ENCODE peak calls at places on chromosomes 6 and 20, in nine cellular contexts. One of them, this sample, is unnamed.

GRCh38 chr6:19587238-19587942 is 249.8 kb upstream of the ID4 start:
- DNase-seq in adipocyte: no peak
- DNase-seq in IMR-90: no peak
- DNase-seq in CD8-positive, alpha-beta memory T cell: no peak
- DNase-seq in neural crest cell: no peak
- DNase-seq in T-cell: no peak
- DNase-seq in NCI-H2171 treated with DMSO at 0.1 percent for 48 hours: peak
- DNase-seq in globus pallidus: no peak
- DNase-seq in RWPE1: no peak
- DNase-seq in this sample: no peak

GRCh38 chr6:33846226-33846625 is 42.4 kb upstream of the MLN start:
- DNase-seq in T-cell: no peak
- DNase-seq in adipocyte: no peak
- DNase-seq in IMR-90: no peak
- DNase-seq in globus pallidus: no peak
- DNase-seq in CD8-positive, alpha-beta memory T cell: no peak
- DNase-seq in NCI-H2171 treated with DMSO at 0.1 percent for 48 hours: no peak
- DNase-seq in RWPE1: peak
- DNase-seq in neural crest cell: no peak
- DNase-seq in this sample: no peak

GRCh38 chr20:16175322-16175721 is 397.9 kb downstream of the KIF16B start:
- DNase-seq in NCI-H2171 treated with DMSO at 0.1 percent for 48 hours: no peak
- DNase-seq in globus pallidus: no peak
- DNase-seq in RWPE1: no peak
- DNase-seq in T-cell: no peak
- DNase-seq in adipocyte: no peak
- DNase-seq in neural crest cell: no peak
- DNase-seq in IMR-90: no peak
- DNase-seq in CD8-positive, alpha-beta memory T cell: no peak
- DNase-seq in this sample: no peak

GRCh38 chr20:8647868-8648495 is 420.9 kb upstream of the PLCB4 start:
- DNase-seq in CD8-positive, alpha-beta memory T cell: no peak
- DNase-seq in IMR-90: no peak
- DNase-seq in T-cell: no peak
- DNase-seq in globus pallidus: no peak
- DNase-seq in neural crest cell: no peak
- DNase-seq in adipocyte: no peak
- DNase-seq in NCI-H2171 treated with DMSO at 0.1 percent for 48 hours: no peak
- DNase-seq in RWPE1: no peak
- DNase-seq in this sample: no peak

GRCh38 chr6:12851123-12851695 is 134.6 kb downstream of the PHACTR1 start:
- DNase-seq in CD8-positive, alpha-beta memory T cell: no peak
- DNase-seq in neural crest cell: no peak
- DNase-seq in IMR-90: no peak
- DNase-seq in T-cell: no peak
- DNase-seq in NCI-H2171 treated with DMSO at 0.1 percent for 48 hours: no peak
- DNase-seq in adipocyte: no peak
- DNase-seq in RWPE1: no peak
- DNase-seq in globus pallidus: no peak
- DNase-seq in this sample: no peak

GRCh38 chr20:51422912-51423667 is 119.4 kb downstream of the NFATC2 start:
- DNase-seq in IMR-90: no peak
- DNase-seq in NCI-H2171 treated with DMSO at 0.1 percent for 48 hours: no peak
- DNase-seq in T-cell: no peak
- DNase-seq in CD8-positive, alpha-beta memory T cell: no peak
- DNase-seq in adipocyte: no peak
- DNase-seq in globus pallidus: no peak
- DNase-seq in neural crest cell: no peak
- DNase-seq in RWPE1: no peak
- DNase-seq in this sample: no peak

GRCh38 chr6:133886104-133886503 is 2.8 kb upstream of the TCF21 start:
- DNase-seq in neural crest cell: no peak
- DNase-seq in T-cell: no peak
- DNase-seq in adipocyte: no peak
- DNase-seq in IMR-90: no peak
- DNase-seq in CD8-positive, alpha-beta memory T cell: no peak
- DNase-seq in RWPE1: no peak
- DNase-seq in NCI-H2171 treated with DMSO at 0.1 percent for 48 hours: no peak
- DNase-seq in globus pallidus: no peak
- DNase-seq in this sample: no peak

GRCh38 chr6:14272111-14273085 is 154.8 kb downstream of the CD83 start:
- DNase-seq in neural crest cell: no peak
- DNase-seq in T-cell: no peak
- DNase-seq in NCI-H2171 treated with DMSO at 0.1 percent for 48 hours: no peak
- DNase-seq in adipocyte: no peak
- DNase-seq in IMR-90: peak
- DNase-seq in CD8-positive, alpha-beta memory T cell: no peak
- DNase-seq in RWPE1: no peak
- DNase-seq in globus pallidus: no peak
- DNase-seq in this sample: peak

GRCh38 chr6:132530293-132530974 is 7.6 kb upstream of the TAAR9 start:
- DNase-seq in NCI-H2171 treated with DMSO at 0.1 percent for 48 hours: peak
- DNase-seq in globus pallidus: peak
- DNase-seq in neural crest cell: peak
- DNase-seq in IMR-90: peak
- DNase-seq in T-cell: peak
- DNase-seq in adipocyte: peak
- DNase-seq in RWPE1: peak
- DNase-seq in CD8-positive, alpha-beta memory T cell: peak
- DNase-seq in this sample: no peak

GRCh38 chr6:69647726-69648125 is 149.1 kb downstream of the LMBRD1 start:
- DNase-seq in globus pallidus: no peak
- DNase-seq in NCI-H2171 treated with DMSO at 0.1 percent for 48 hours: no peak
- DNase-seq in RWPE1: no peak
- DNase-seq in adipocyte: no peak
- DNase-seq in T-cell: no peak
- DNase-seq in IMR-90: no peak
- DNase-seq in CD8-positive, alpha-beta memory T cell: no peak
- DNase-seq in neural crest cell: no peak
- DNase-seq in this sample: no peak

GRCh38 chr6:36577298-36577697 is 16.9 kb upstream of the SRSF3 start:
- DNase-seq in adipocyte: peak
- DNase-seq in globus pallidus: no peak
- DNase-seq in NCI-H2171 treated with DMSO at 0.1 percent for 48 hours: no peak
- DNase-seq in CD8-positive, alpha-beta memory T cell: no peak
- DNase-seq in RWPE1: peak
- DNase-seq in neural crest cell: no peak
- DNase-seq in T-cell: no peak
- DNase-seq in IMR-90: peak
- DNase-seq in this sample: no peak

GRCh38 chr6:79570802-79571367 is 33.7 kb upstream of the LCA5 start:
- DNase-seq in CD8-positive, alpha-beta memory T cell: peak
- DNase-seq in globus pallidus: peak
- DNase-seq in adipocyte: peak
- DNase-seq in neural crest cell: no peak
- DNase-seq in IMR-90: peak
- DNase-seq in T-cell: no peak
- DNase-seq in RWPE1: peak
- DNase-seq in NCI-H2171 treated with DMSO at 0.1 percent for 48 hours: peak
- DNase-seq in this sample: no peak

GRCh38 chr6:2454180-2454579 is 208.8 kb upstream of the GMDS start:
- DNase-seq in RWPE1: no peak
- DNase-seq in globus pallidus: no peak
- DNase-seq in adipocyte: no peak
- DNase-seq in IMR-90: peak
- DNase-seq in neural crest cell: no peak
- DNase-seq in NCI-H2171 treated with DMSO at 0.1 percent for 48 hours: no peak
- DNase-seq in CD8-positive, alpha-beta memory T cell: no peak
- DNase-seq in T-cell: no peak
- DNase-seq in this sample: no peak

GRCh38 chr6:16320533-16321340 is 82.3 kb downstream of the GMPR start:
- DNase-seq in NCI-H2171 treated with DMSO at 0.1 percent for 48 hours: peak
- DNase-seq in neural crest cell: no peak
- DNase-seq in T-cell: no peak
- DNase-seq in globus pallidus: peak
- DNase-seq in IMR-90: peak
- DNase-seq in CD8-positive, alpha-beta memory T cell: no peak
- DNase-seq in adipocyte: peak
- DNase-seq in RWPE1: no peak
- DNase-seq in this sample: no peak

GRCh38 chr6:18503588-18504231 is 116.6 kb downstream of the RNF144B start:
- DNase-seq in IMR-90: peak
- DNase-seq in RWPE1: peak
- DNase-seq in neural crest cell: peak
- DNase-seq in globus pallidus: peak
- DNase-seq in adipocyte: peak
- DNase-seq in NCI-H2171 treated with DMSO at 0.1 percent for 48 hours: peak
- DNase-seq in T-cell: peak
- DNase-seq in CD8-positive, alpha-beta memory T cell: peak
- DNase-seq in this sample: peak

GRCh38 chr6:23106951-23107350 is 537.6 kb downstream of the HDGFL1 start:
- DNase-seq in adipocyte: peak
- DNase-seq in RWPE1: no peak
- DNase-seq in T-cell: no peak
- DNase-seq in neural crest cell: no peak
- DNase-seq in globus pallidus: no peak
- DNase-seq in IMR-90: peak
- DNase-seq in CD8-positive, alpha-beta memory T cell: no peak
- DNase-seq in NCI-H2171 treated with DMSO at 0.1 percent for 48 hours: no peak
- DNase-seq in this sample: no peak

GRCh38 chr20:2741463-2741862 is 48.9 kb downstream of the EBF4 start:
- DNase-seq in NCI-H2171 treated with DMSO at 0.1 percent for 48 hours: no peak
- DNase-seq in RWPE1: no peak
- DNase-seq in globus pallidus: no peak
- DNase-seq in neural crest cell: no peak
- DNase-seq in CD8-positive, alpha-beta memory T cell: peak
- DNase-seq in adipocyte: no peak
- DNase-seq in IMR-90: no peak
- DNase-seq in T-cell: peak
- DNase-seq in this sample: no peak

GRCh38 chr6:35382015-35382414 is 39.7 kb downstream of the PPARD start:
- DNase-seq in RWPE1: no peak
- DNase-seq in IMR-90: no peak
- DNase-seq in adipocyte: no peak
- DNase-seq in T-cell: no peak
- DNase-seq in NCI-H2171 treated with DMSO at 0.1 percent for 48 hours: no peak
- DNase-seq in CD8-positive, alpha-beta memory T cell: no peak
- DNase-seq in neural crest cell: no peak
- DNase-seq in globus pallidus: no peak
- DNase-seq in this sample: no peak

GRCh38 chr6:121055572-121056163 is 278.6 kb downstream of the TBC1D32 start:
- DNase-seq in NCI-H2171 treated with DMSO at 0.1 percent for 48 hours: peak
- DNase-seq in RWPE1: peak
- DNase-seq in adipocyte: peak
- DNase-seq in IMR-90: peak
- DNase-seq in T-cell: no peak
- DNase-seq in globus pallidus: peak
- DNase-seq in neural crest cell: peak
- DNase-seq in CD8-positive, alpha-beta memory T cell: peak
- DNase-seq in this sample: peak

This sample was measured in keratinocyte.